ENCODE peak calls at places on chromosomes 1 and 21, in four cellular contexts. Y is H1, X is HepG2, S is GM12878. G is an unnamed sample.
A peak's percentile ranks its signal among the peaks of the same experiment; 100 is the strongest.

GRCh38 chr1:3959361-3959760 is 59.3 kb upstream of the C1orf174 start:
- DNase-seq in Y (no peak), S (no peak), X (no peak), G (no peak)

GRCh38 chr21:37017951-37018679 is 11.6 kb downstream of the RIPPLY3 start:
- DNase-seq in Y (no peak), X (no peak), S (no peak), G (peak; percentile 29)

GRCh38 chr1:241592273-241592958 is 47.8 kb downstream of the CHML start:
- DNase-seq in X (no peak), S (peak; percentile 13), Y (no peak), G (no peak)

GRCh38 chr1:112257043-112257835 is 138.8 kb upstream of the CTTNBP2NL start:
- DNase-seq in S (no peak), X (no peak), Y (no peak), G (no peak)

GRCh38 chr1:162538815-162539431 is 22.6 kb upstream of the UAP1 start:
- DNase-seq in S (no peak), X (peak; percentile 9), Y (no peak), G (no peak)

GRCh38 chr1:93437976-93438605 is 9.8 kb upstream of the FNBP1L start:
- DNase-seq in S (no peak), X (peak; percentile 49), Y (no peak), G (peak; percentile 23)

GRCh38 chr1:86502721-86503430 is 34.1 kb downstream of the CLCA1 start:
- DNase-seq in X (peak; percentile 6), S (no peak), Y (peak; percentile 72), G (peak; percentile 23)

GRCh38 chr1:203682401-203683383 is 56.1 kb downstream of the ATP2B4 start:
- DNase-seq in S (no peak), Y (no peak), X (peak; percentile 84), G (peak; percentile 53)

GRCh38 chr1:226034482-226034881 is 28.0 kb upstream of the H3-3A start:
- DNase-seq in X (peak; percentile 32), Y (no peak), S (no peak), G (peak; percentile 55)

GRCh38 chr1:3740038-3740437 is 12.2 kb upstream of the CCDC27 start:
- DNase-seq in S (no peak), X (no peak), Y (no peak), G (no peak)

GRCh38 chr1:222329493-222330045 is 218.3 kb downstream of the HHIPL2 start:
- DNase-seq in X (no peak), S (no peak), Y (no peak), G (no peak)

GRCh38 chr1:176904057-176904815 is 260.3 kb downstream of the ASTN1 start:
- DNase-seq in S (no peak), Y (no peak), X (no peak), G (no peak)

GRCh38 chr21:14526816-14527689 is 19.1 kb downstream of the SAMSN1 start:
- DNase-seq in X (no peak), Y (no peak), S (no peak), G (no peak)

GRCh38 chr1:231312389-231312788 is 25.3 kb downstream of the EXOC8 start:
- DNase-seq in Y (no peak), X (no peak), S (no peak), G (no peak)

GRCh38 chr1:181061891-181062777 is 26.4 kb upstream of the IER5 start:
- DNase-seq in Y (no peak), S (peak; percentile 90), X (no peak), G (no peak)

GRCh38 chr1:84704872-84705426 is 14.7 kb upstream of the SSX2IP start:
- DNase-seq in X (no peak), S (no peak), Y (no peak), G (peak; percentile 23)

GRCh38 chr1:153631047-153632022 is 2.5 kb upstream of the CHTOP start:
- DNase-seq in X (peak; percentile 78), S (no peak), Y (no peak), G (no peak)

GRCh38 chr21:41598561-41599511 is 90.9 kb upstream of the TMPRSS2 start:
- DNase-seq in S (no peak), Y (no peak), X (no peak), G (no peak)

GRCh38 chr1:159211331-159212136 is 6.9 kb downstream of the ACKR1 start:
- DNase-seq in X (peak; percentile 11), Y (no peak), S (no peak), G (peak; percentile 65)

GRCh38 chr21:20424943-20425342 is 573.3 kb upstream of the NCAM2 start:
- DNase-seq in X (no peak), Y (no peak), S (no peak), G (no peak)

GRCh38 chr21:45573452-45574035 is 31.3 kb upstream of the SLC19A1 start:
- DNase-seq in S (no peak), Y (no peak), X (no peak), G (no peak)

GRCh38 chr1:46128336-46128735 is 4.1 kb downstream of the PIK3R3 start:
- DNase-seq in X (no peak), S (no peak), Y (no peak), G (no peak)

GRCh38 chr1:2335721-2336475 is 55.5 kb downstream of the MORN1 start:
- DNase-seq in X (no peak), S (no peak), Y (no peak), G (no peak)

GRCh38 chr1:74160045-74160444 is 37.9 kb downstream of the LRRIQ3 start:
- DNase-seq in Y (no peak), S (no peak), X (no peak), G (no peak)

GRCh38 chr1:35556494-35557117 is 597 bp downstream of the KIAA0319L start:
- DNase-seq in Y (no peak), X (no peak), S (no peak), G (peak; percentile 74)

GRCh38 chr1:54768093-54768492 is 3.8 kb upstream of the PARS2 start:
- DNase-seq in S (no peak), X (peak; percentile 48), Y (no peak), G (no peak)

GRCh38 chr1:111475706-111476105 is 1.9 kb downstream of the C1orf162 start:
- DNase-seq in X (no peak), Y (no peak), S (peak; percentile 47), G (no peak)

GRCh38 chr21:37536616-37537278 is 170.2 kb downstream of the DYRK1A start:
- DNase-seq in S (no peak), Y (no peak), X (no peak), G (peak; percentile 46)

GRCh38 chr1:37811027-37811655 is 3.1 kb upstream of the YRDC start:
- DNase-seq in Y (no peak), S (no peak), X (peak; percentile 78), G (peak; percentile 63)

GRCh38 chr21:26057488-26058170 is 112.9 kb downstream of the APP start:
- DNase-seq in X (no peak), Y (no peak), S (no peak), G (no peak)
- TF ChIP-seq BRCA1 in X (no peak), Y (no peak), S (no peak), G (no peak)

GRCh38 chr1:219898375-219898774 is 30.0 kb downstream of the SLC30A10 start:
- DNase-seq in Y (no peak), X (no peak), S (no peak), G (no peak)
- TF ChIP-seq GABPA in Y (no peak), X (no peak), S (no peak), G (no peak)

GRCh38 chr1:173050865-173051264 is at the start of gene TNFSF18:
- DNase-seq in Y (no peak), X (no peak), S (no peak), G (no peak)
- TF ChIP-seq CBX5 in Y (no peak), X (no peak), S (no peak), G (no peak)

GRCh38 chr1:45016090-45016697 is 4.1 kb downstream of the UROD start:
- DNase-seq in S (no peak), X (no peak), Y (no peak), G (peak; percentile 12)

GRCh38 chr1:45016767-45017166 is 4.7 kb downstream of the UROD start:
- DNase-seq in S (no peak), Y (no peak), X (no peak), G (no peak)

GRCh38 chr1:45014403-45015028 is 2.5 kb downstream of the UROD start:
- DNase-seq in S (peak; percentile 44), Y (no peak), X (peak; percentile 72), G (peak; percentile 68)

GRCh38 chr1:45013551-45014209 is 1.6 kb downstream of the UROD start:
- DNase-seq in X (no peak), S (no peak), Y (no peak), G (no peak)

DNA sequence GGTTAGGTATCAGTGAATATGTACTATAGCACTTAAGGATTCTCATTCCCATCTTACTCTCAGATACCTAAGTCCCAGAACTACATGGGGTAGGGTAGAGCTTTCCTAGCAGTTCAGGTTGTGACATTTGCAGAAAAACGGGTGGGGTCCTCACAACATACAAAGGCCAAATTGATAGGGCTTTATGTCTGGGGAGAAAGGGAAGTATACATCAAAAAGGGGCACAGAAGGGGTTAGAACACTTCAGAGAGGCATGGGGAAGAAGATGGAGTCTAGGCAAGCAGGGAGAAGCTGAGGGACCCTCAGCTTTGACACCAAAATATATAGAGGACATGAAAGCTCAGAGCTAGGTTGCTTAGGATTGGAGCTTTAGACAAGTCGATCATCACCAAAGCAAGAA is 3.6 kb downstream of the UROD start:
- DNase-seq in Y (no peak), X (no peak), S (no peak), G (peak; percentile 2)
- TF ChIP-seq BRCA1 in Y (no peak), X (no peak), S (no peak), G (no peak)

DNA sequence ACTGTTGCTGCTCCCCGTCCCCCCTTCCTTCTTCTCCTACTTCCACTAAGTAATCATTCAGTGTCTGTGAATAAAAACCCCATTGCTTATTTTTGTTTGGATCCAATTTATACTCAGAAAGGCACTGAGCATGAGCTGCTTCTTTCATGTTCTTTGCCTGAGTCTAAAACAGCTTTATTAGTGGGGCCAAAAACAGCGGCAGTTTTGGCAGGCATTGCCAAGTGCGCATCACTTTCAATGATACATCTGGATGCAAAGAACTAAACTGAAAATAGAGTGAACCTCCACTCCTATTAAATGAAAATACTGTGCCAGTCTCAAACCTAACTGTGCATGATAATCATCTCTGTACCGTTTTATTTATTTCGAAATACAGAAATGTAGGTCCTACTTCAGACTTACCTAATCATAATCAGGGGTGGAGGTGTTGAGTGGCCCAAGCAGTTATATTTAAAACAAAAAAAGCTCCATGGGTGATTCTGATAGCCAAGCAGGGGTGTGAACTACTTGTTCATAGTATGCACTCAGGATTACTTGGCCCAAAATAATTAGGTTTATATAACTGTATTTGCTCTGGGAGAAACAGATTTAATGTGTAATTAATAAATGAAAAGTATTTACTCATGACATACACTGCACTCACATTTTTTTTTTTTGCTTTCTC is 48.4 kb downstream of the NEK7 start:
- DNase-seq in X (no peak), S (no peak), Y (no peak), G (no peak)
- TF ChIP-seq GABPA in X (no peak), S (no peak), Y (no peak), G (no peak)

GRCh38 chr1:168689726-168690602 is 39.0 kb downstream of the DPT start:
- DNase-seq in X (peak; percentile 86), S (no peak), Y (no peak), G (no peak)
- TF ChIP-seq CBX5 in X (no peak), S (no peak), Y (no peak), G (no peak)